ENCODE peak calls at places on chromosome 22, in four cellular contexts. X is iris pigment epithelial cell, T is NCI-H2107, C is WTC11. H is an unnamed sample.

GRCh38 chr22:43181321-43182076 is 5.4 kb downstream of the TTLL12 start:
- DNase-seq in X (no peak), T (no peak), C (no peak), H (no peak)

GRCh38 chr22:45196926-45197605 is 33.3 kb downstream of the NUP50 start:
- DNase-seq in X (no peak), T (no peak), C (no peak), H (no peak)

GRCh38 chr22:31932863-31933262 is 11.5 kb upstream of the YWHAH start:
- DNase-seq in X (no peak), T (no peak), C (no peak), H (no peak)

GRCh38 chr22:42615092-42615859 is 593 bp upstream of the POLDIP3 start:
- DNase-seq in X (peak; percentile 99), T (peak; percentile 66), C (peak; percentile 78), H (peak; percentile 99)

GRCh38 chr22:49853981-49854791 is 542 bp downstream of the ZBED4 start:
- DNase-seq in X (peak; percentile 34), T (no peak), C (no peak), H (peak; percentile 59)

GRCh38 chr22:17910561-17911311 is 113.6 kb downstream of the MICAL3 start:
- DNase-seq in X (peak; percentile 89), T (no peak), C (peak; percentile 61), H (peak; percentile 97)

GRCh38 chr22:19814428-19814827 is 40.2 kb downstream of the GNB1L start:
- DNase-seq in X (no peak), T (no peak), C (no peak), H (no peak)

GRCh38 chr22:47014946-47015345 is 252.5 kb downstream of the TBC1D22A start:
- DNase-seq in X (no peak), T (no peak), C (no peak), H (no peak)

GRCh38 chr22:19714320-19715252 is at the start of gene SEPTIN5:
- DNase-seq in X (no peak), T (no peak), C (no peak), H (no peak)

GRCh38 chr22:24588756-24589481 is 4.0 kb downstream of the LRRC75B start:
- DNase-seq in X (no peak), T (no peak), C (no peak), H (no peak)

GRCh38 chr22:30605449-30606110 is 1.4 kb upstream of the TCN2 start:
- DNase-seq in X (peak; percentile 55), T (no peak), C (peak; percentile 59), H (peak; percentile 63)

GRCh38 chr22:23103199-23103954 is 33.1 kb downstream of the GNAZ start:
- DNase-seq in X (no peak), T (no peak), C (no peak), H (no peak)

GRCh38 chr22:42091446-42091764 is 833 bp upstream of the NDUFA6 start:
- DNase-seq in X (no peak), T (no peak), C (no peak), H (no peak)

GRCh38 chr22:39514373-39514973 is 5.9 kb upstream of the ATF4 start:
- DNase-seq in X (peak; percentile 41), T (no peak), C (peak; percentile 73), H (no peak)

GRCh38 chr22:36926309-36926708 is 12.9 kb downstream of the CSF2RB start:
- DNase-seq in X (no peak), T (no peak), C (no peak), H (no peak)

GRCh38 chr22:47553436-47553835 is 791.0 kb downstream of the TBC1D22A start:
- DNase-seq in X (no peak), T (no peak), C (no peak), H (peak; percentile 5)

GRCh38 chr22:42500164-42500835 is 19.3 kb downstream of the RRP7A start:
- DNase-seq in X (peak; percentile 75), T (no peak), C (peak; percentile 97), H (peak; percentile 84)

GRCh38 chr22:49192180-49192856 is 635.4 kb downstream of the BRD1 start:
- DNase-seq in X (no peak), T (no peak), C (no peak), H (no peak)

GRCh38 chr22:19057539-19057938 is 64.7 kb downstream of the DGCR2 start:
- DNase-seq in X (no peak), T (no peak), C (no peak), H (no peak)

GRCh38 chr22:30826670-30827355 is 132.1 kb downstream of the OSBP2 start:
- DNase-seq in X (no peak), T (no peak), C (no peak), H (no peak)

GRCh38 chr22:42396621-42397331 is 35.4 kb downstream of the NFAM1 start:
- DNase-seq in X (no peak), T (no peak), C (peak; percentile 41), H (no peak)

GRCh38 chr22:37229012-37229804 is 14.9 kb downstream of the RAC2 start:
- DNase-seq in X (peak; percentile 82), T (no peak), C (no peak), H (no peak)

GRCh38 chr22:18071968-18072310 is 5.9 kb upstream of the PEX26 start:
- DNase-seq in X (no peak), T (no peak), C (no peak), H (no peak)

GRCh38 chr22:39785232-39785631 is 108.3 kb downstream of the ENTHD1 start:
- DNase-seq in X (no peak), T (no peak), C (no peak), H (no peak)

GRCh38 chr22:42912049-42912448 is 55.0 kb upstream of the ARFGAP3 start:
- DNase-seq in X (peak; percentile 61), T (no peak), C (no peak), H (no peak)

GRCh38 chr22:41092847-41093371 is 517 bp downstream of the EP300 start:
- DNase-seq in X (peak; percentile 34), T (no peak), C (no peak), H (no peak)

GRCh38 chr22:44671742-44672141 is 30.3 kb upstream of the PRR5 start:
- DNase-seq in X (peak; percentile 88), T (no peak), C (no peak), H (no peak)

GRCh38 chr22:49779853-49780271 is 47.8 kb downstream of the BRD1 start:
- DNase-seq in X (no peak), T (no peak), C (no peak), H (no peak)

GRCh38 chr22:40345271-40345670 is 1.0 kb upstream of the ADSL start:
- DNase-seq in X (peak; percentile 45), T (no peak), C (no peak), H (peak; percentile 64)

GRCh38 chr22:33357894-33358440 is 299.8 kb upstream of the SYN3 start:
- DNase-seq in X (no peak), T (no peak), C (no peak), H (peak; percentile 24)

GRCh38 chr22:20993304-20994127 is 8.4 kb downstream of the THAP7 start:
- DNase-seq in X (no peak), T (no peak), C (no peak), H (no peak)

GRCh38 chr22:22349455-22349836 is 104.9 kb downstream of the VPREB1 start:
- DNase-seq in X (no peak), T (no peak), C (no peak), H (no peak)

GRCh38 chr22:17965538-17966402 is 58.6 kb downstream of the MICAL3 start:
- DNase-seq in X (no peak), T (no peak), C (no peak), H (no peak)

GRCh38 chr22:24159650-24160049 is 21.6 kb upstream of the SUSD2 start:
- DNase-seq in X (no peak), T (no peak), C (no peak), H (no peak)

GRCh38 chr22:40519284-40519947 is 117.1 kb downstream of the MRTFA start:
- DNase-seq in X (no peak), T (no peak), C (no peak), H (no peak)

GRCh38 chr22:45302047-45302446 is 7.7 kb upstream of the FAM118A start:
- DNase-seq in X (peak; percentile 89), T (no peak), C (no peak), H (no peak)

GRCh38 chr22:49372530-49373288 is 455.0 kb downstream of the BRD1 start:
- DNase-seq in X (peak; percentile 12), T (no peak), C (peak; percentile 26), H (peak; percentile 97)